ENCODE peak calls at places on chromosomes 13 and 19, in seven cellular contexts. D is suprapubic skin, N is tibial nerve, S is fibroblast of mammary gland, C is GM06990, V is lower leg skin, R is fibroblast of pulmonary artery. O is an unnamed sample.

GRCh38 chr19:845707-846481 is 5.1 kb downstream of the PRTN3 start:
- DNase-seq in D (no peak), N (no peak), S (no peak), C (no peak), V (no peak), R (no peak), O (no peak)

GRCh38 chr19:1769645-1769985 is 16.3 kb downstream of the ONECUT3 start:
- DNase-seq in D (no peak), N (no peak), S (no peak), C (no peak), V (no peak), R (no peak), O (no peak)

GRCh38 chr13:25378528-25378927 is 6.8 kb downstream of the ATP8A2 start:
- DNase-seq in D (no peak), N (no peak), S (no peak), C (no peak), V (no peak), R (no peak), O (no peak)

GRCh38 chr13:105340061-105340606 is 1195.3 kb downstream of the EFNB2 start:
- DNase-seq in D (no peak), N (no peak), S (no peak), C (no peak), V (no peak), R (no peak), O (no peak)

GRCh38 chr13:27257233-27257568 is 5.8 kb downstream of the RPL21 start:
- DNase-seq in D (no peak), N (no peak), S (no peak), C (no peak), V (no peak), R (no peak), O (no peak)

GRCh38 chr13:110554227-110554836 is 7.2 kb downstream of the RAB20 start:
- DNase-seq in D (no peak), N (no peak), S (no peak), C (no peak), V (no peak), R (no peak), O (no peak)

GRCh38 chr19:14035706-14036105 is 4.1 kb downstream of the IL27RA start:
- DNase-seq in D (no peak), N (no peak), S (no peak), C (no peak), V (no peak), R (no peak), O (no peak)

GRCh38 chr13:20997301-20998061 is 63.9 kb downstream of the LATS2 start:
- DNase-seq in D (no peak), N (no peak), S (peak), C (no peak), V (no peak), R (peak), O (peak)

GRCh38 chr19:1040476-1041271 is 767 bp downstream of the ABCA7 start:
- DNase-seq in D (peak), N (peak), S (peak), C (peak), V (peak), R (peak), O (peak)

GRCh38 chr19:3479819-3480215 is 508 bp downstream of the SMIM24 start:
- DNase-seq in D (no peak), N (no peak), S (no peak), C (no peak), V (no peak), R (no peak), O (no peak)

GRCh38 chr19:51614789-51615188 is 15.4 kb downstream of the SIGLEC5 start:
- DNase-seq in D (no peak), N (no peak), S (no peak), C (no peak), V (no peak), R (no peak), O (no peak)
- TF ChIP-seq CTCF in D (no peak), N (no peak), S (no peak), C (no peak), V (no peak), R (no peak), O (no peak)

DNA sequence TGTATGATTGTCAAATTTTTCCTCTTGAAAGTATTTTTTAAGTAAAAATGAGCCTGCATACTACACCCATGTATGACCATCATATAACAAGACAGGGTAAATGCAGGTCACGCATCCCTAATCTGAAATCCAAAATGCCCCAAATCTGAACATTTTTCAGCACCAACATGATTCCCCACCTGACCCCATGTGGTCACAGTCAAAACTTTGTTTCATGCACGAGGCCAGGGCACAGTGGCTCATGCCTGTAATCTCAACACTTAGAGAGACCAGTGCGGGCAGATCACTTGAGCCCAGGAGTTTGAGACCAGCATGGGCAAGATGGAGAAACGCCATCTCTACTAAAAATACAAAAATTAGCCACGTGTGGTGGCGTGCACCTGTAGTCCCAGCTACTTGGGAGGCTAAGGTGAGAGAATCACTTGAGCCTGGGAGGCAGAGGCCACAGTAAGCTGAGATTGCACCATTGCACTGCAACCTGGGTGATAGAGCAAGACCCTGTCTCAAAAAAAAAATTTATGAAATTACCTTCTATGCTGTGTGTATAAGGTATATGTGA is 63.7 kb upstream of the NPAS1 start:
- DNase-seq in D (no peak), N (no peak), S (no peak), C (no peak), V (no peak), R (no peak), O (no peak)
- H3K4me3 ChIP-seq in D (no peak), N (no peak), S (no peak), C (no peak), V (no peak), R (no peak), O (no peak)

DNA sequence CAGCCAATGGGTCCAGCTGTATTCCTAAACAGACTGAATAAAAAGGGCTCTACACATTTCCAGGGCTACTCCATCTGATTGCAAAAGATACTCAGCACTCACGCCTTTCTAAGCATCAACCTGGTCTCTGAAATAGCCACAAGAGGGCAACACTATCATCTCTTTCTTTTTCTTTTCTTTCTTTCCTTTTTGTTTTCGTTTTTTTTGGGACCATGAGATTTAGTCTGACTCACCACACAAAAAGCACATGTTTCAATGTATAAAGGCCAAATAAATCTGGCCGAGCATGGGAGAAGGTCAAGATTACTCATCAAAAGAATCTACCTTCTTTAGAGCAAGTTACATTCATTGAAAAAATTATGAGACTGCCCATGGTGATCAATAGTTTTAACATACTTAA is 805.6 kb upstream of the ARGLU1 start:
- DNase-seq in D (no peak), N (no peak), S (peak), C (no peak), V (no peak), R (peak), O (peak)
- TF ChIP-seq CTCF in D (peak), N (peak), S (peak), C (peak), V (no peak), R (peak), O (peak)

GRCh38 chr19:49456351-49456750 is 3.3 kb downstream of the ALDH16A1 start:
- DNase-seq in D (no peak), N (no peak), S (no peak), C (no peak), V (no peak), R (peak), O (no peak)
- H3K4me3 ChIP-seq in D (no peak), N (no peak), S (no peak), C (no peak), V (no peak), R (no peak), O (no peak)

GRCh38 chr13:103140001-103140671 is 73.9 kb upstream of the SLC10A2 start:
- DNase-seq in D (no peak), N (no peak), S (peak), C (no peak), V (no peak), R (peak), O (no peak)
- TF ChIP-seq CTCF in D (peak), N (peak), S (peak), C (peak), V (no peak), R (peak), O (peak)

DNA sequence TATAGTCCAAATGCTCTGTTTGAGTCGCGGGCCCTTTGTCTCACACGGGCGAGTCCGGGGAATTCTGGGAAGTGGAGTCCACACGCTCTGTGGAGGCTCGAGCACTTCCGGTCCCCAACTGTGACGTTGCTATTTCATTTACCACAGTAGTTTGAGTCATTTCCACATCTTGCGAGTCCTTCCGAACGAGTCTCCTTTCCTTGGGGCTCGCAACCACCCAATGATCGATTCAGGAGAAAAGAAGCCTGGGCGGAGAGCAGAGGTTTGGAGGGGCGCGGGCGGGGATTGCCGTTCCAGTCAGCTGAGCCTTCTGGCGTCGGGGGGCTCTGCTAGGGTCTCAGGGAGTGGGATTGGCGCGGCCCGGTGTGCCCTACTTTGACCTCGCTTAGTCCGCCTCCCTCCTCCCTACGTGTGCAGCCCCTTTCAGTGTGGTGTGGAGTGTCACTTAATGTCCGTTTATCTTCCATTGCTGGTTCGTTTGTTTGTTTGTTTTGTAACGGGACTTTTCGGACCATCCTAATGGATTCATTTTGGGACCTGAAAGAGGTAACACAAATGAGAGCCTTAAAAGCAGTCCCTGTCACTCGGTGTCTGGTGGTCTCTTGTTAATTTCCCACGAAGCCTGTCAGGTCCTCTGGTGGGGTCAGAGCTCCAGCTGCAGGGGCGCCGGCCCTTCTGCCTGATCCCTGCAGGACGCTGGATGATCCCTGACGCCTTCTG is at the start of gene ZNF222:
- DNase-seq in D (peak), N (peak), S (peak), C (peak), V (peak), R (peak), O (peak)
- H3K4me3 ChIP-seq in D (peak), N (peak), S (peak), C (peak), V (peak), R (peak), O (peak)